ENCODE peak calls at places on chromosomes 2 and 18, in nine cellular contexts. One of them, this sample, is unnamed.

GRCh38 chr18:73235921-73236320 is 368.1 kb upstream of the NETO1 start:
- DNase-seq in OCI-LY7: no peak
- DNase-seq in GM06990: no peak
- DNase-seq in hepatocyte: no peak
- DNase-seq in GM13977: no peak
- DNase-seq in CD8-positive, alpha-beta T cell: no peak
- DNase-seq in astrocyte: peak
- DNase-seq in transverse colon: no peak
- DNase-seq in mucosa of descending colon: no peak
- DNase-seq in this sample: no peak

GRCh38 chr2:120619579-120619978 is 116.1 kb upstream of the GLI2 start:
- DNase-seq in OCI-LY7: no peak
- DNase-seq in GM06990: no peak
- DNase-seq in hepatocyte: no peak
- DNase-seq in GM13977: no peak
- DNase-seq in CD8-positive, alpha-beta T cell: no peak
- DNase-seq in astrocyte: no peak
- DNase-seq in transverse colon: no peak
- DNase-seq in mucosa of descending colon: no peak
- DNase-seq in this sample: no peak

GRCh38 chr18:38406625-38407024 is 841.0 kb upstream of the CELF4 start:
- DNase-seq in OCI-LY7: no peak
- DNase-seq in GM06990: no peak
- DNase-seq in hepatocyte: no peak
- DNase-seq in GM13977: no peak
- DNase-seq in CD8-positive, alpha-beta T cell: no peak
- DNase-seq in astrocyte: no peak
- DNase-seq in transverse colon: no peak
- DNase-seq in mucosa of descending colon: no peak
- DNase-seq in this sample: no peak

GRCh38 chr2:62705859-62706720 is 577 bp downstream of the EHBP1 start:
- DNase-seq in OCI-LY7: peak
- DNase-seq in GM06990: no peak
- DNase-seq in hepatocyte: peak
- DNase-seq in GM13977: no peak
- DNase-seq in CD8-positive, alpha-beta T cell: no peak
- DNase-seq in astrocyte: peak
- DNase-seq in transverse colon: peak
- DNase-seq in mucosa of descending colon: peak
- DNase-seq in this sample: peak

GRCh38 chr18:1663879-1664705 is 759.4 kb downstream of the ADCYAP1 start:
- DNase-seq in OCI-LY7: peak
- DNase-seq in GM06990: no peak
- DNase-seq in hepatocyte: peak
- DNase-seq in GM13977: peak
- DNase-seq in CD8-positive, alpha-beta T cell: no peak
- DNase-seq in astrocyte: peak
- DNase-seq in transverse colon: peak
- DNase-seq in mucosa of descending colon: peak
- DNase-seq in this sample: peak

GRCh38 chr2:188969236-188970032 is 4.7 kb upstream of the COL3A1 start:
- DNase-seq in OCI-LY7: no peak
- DNase-seq in GM06990: no peak
- DNase-seq in hepatocyte: no peak
- DNase-seq in GM13977: no peak
- DNase-seq in CD8-positive, alpha-beta T cell: no peak
- DNase-seq in astrocyte: peak
- DNase-seq in transverse colon: no peak
- DNase-seq in mucosa of descending colon: no peak
- DNase-seq in this sample: peak

GRCh38 chr2:1231664-1232063 is 181.6 kb upstream of the TPO start:
- DNase-seq in OCI-LY7: no peak
- DNase-seq in GM06990: no peak
- DNase-seq in hepatocyte: peak
- DNase-seq in GM13977: no peak
- DNase-seq in CD8-positive, alpha-beta T cell: no peak
- DNase-seq in astrocyte: no peak
- DNase-seq in transverse colon: no peak
- DNase-seq in mucosa of descending colon: no peak
- DNase-seq in this sample: no peak

GRCh38 chr2:170745263-170745662 is 24.9 kb upstream of the ERICH2 start:
- DNase-seq in OCI-LY7: no peak
- DNase-seq in GM06990: no peak
- DNase-seq in hepatocyte: no peak
- DNase-seq in GM13977: no peak
- DNase-seq in CD8-positive, alpha-beta T cell: no peak
- DNase-seq in astrocyte: no peak
- DNase-seq in transverse colon: no peak
- DNase-seq in mucosa of descending colon: no peak
- DNase-seq in this sample: no peak

GRCh38 chr2:133523406-133523805 is 44.9 kb downstream of the NCKAP5 start:
- DNase-seq in OCI-LY7: no peak
- DNase-seq in GM06990: no peak
- DNase-seq in hepatocyte: no peak
- DNase-seq in GM13977: no peak
- DNase-seq in CD8-positive, alpha-beta T cell: no peak
- DNase-seq in astrocyte: no peak
- DNase-seq in transverse colon: no peak
- DNase-seq in mucosa of descending colon: no peak
- DNase-seq in this sample: no peak

GRCh38 chr2:240426797-240427721 is 8.4 kb upstream of the GPC1 start:
- DNase-seq in OCI-LY7: no peak
- DNase-seq in GM06990: no peak
- DNase-seq in hepatocyte: peak
- DNase-seq in GM13977: no peak
- DNase-seq in CD8-positive, alpha-beta T cell: no peak
- DNase-seq in astrocyte: peak
- DNase-seq in transverse colon: no peak
- DNase-seq in mucosa of descending colon: no peak
- DNase-seq in this sample: peak

GRCh38 chr2:16407358-16407757 is 258.3 kb downstream of the CYRIA start:
- DNase-seq in OCI-LY7: no peak
- DNase-seq in GM06990: no peak
- DNase-seq in hepatocyte: no peak
- DNase-seq in GM13977: no peak
- DNase-seq in CD8-positive, alpha-beta T cell: no peak
- DNase-seq in astrocyte: no peak
- DNase-seq in transverse colon: no peak
- DNase-seq in mucosa of descending colon: no peak
- DNase-seq in this sample: no peak

GRCh38 chr2:57515366-57515765 is 531.2 kb upstream of the VRK2 start:
- DNase-seq in OCI-LY7: no peak
- DNase-seq in GM06990: no peak
- DNase-seq in hepatocyte: no peak
- DNase-seq in GM13977: no peak
- DNase-seq in CD8-positive, alpha-beta T cell: no peak
- DNase-seq in astrocyte: no peak
- DNase-seq in transverse colon: no peak
- DNase-seq in mucosa of descending colon: no peak
- DNase-seq in this sample: no peak

GRCh38 chr2:127563458-127564428 is 28.3 kb downstream of the MYO7B start:
- DNase-seq in OCI-LY7: no peak
- DNase-seq in GM06990: peak
- DNase-seq in hepatocyte: no peak
- DNase-seq in GM13977: peak
- DNase-seq in CD8-positive, alpha-beta T cell: no peak
- DNase-seq in astrocyte: no peak
- DNase-seq in transverse colon: no peak
- DNase-seq in mucosa of descending colon: no peak
- DNase-seq in this sample: no peak

GRCh38 chr2:223247136-223247535 is 195.1 kb downstream of the KCNE4 start:
- DNase-seq in OCI-LY7: peak
- DNase-seq in GM06990: no peak
- DNase-seq in hepatocyte: no peak
- DNase-seq in GM13977: no peak
- DNase-seq in CD8-positive, alpha-beta T cell: no peak
- DNase-seq in astrocyte: peak
- DNase-seq in transverse colon: no peak
- DNase-seq in mucosa of descending colon: no peak
- DNase-seq in this sample: peak

GRCh38 chr2:128555433-128555832 is 236.8 kb upstream of the HS6ST1 start:
- DNase-seq in OCI-LY7: no peak
- DNase-seq in GM06990: no peak
- DNase-seq in hepatocyte: no peak
- DNase-seq in GM13977: no peak
- DNase-seq in CD8-positive, alpha-beta T cell: no peak
- DNase-seq in astrocyte: no peak
- DNase-seq in transverse colon: no peak
- DNase-seq in mucosa of descending colon: no peak
- DNase-seq in this sample: no peak

DNA sequence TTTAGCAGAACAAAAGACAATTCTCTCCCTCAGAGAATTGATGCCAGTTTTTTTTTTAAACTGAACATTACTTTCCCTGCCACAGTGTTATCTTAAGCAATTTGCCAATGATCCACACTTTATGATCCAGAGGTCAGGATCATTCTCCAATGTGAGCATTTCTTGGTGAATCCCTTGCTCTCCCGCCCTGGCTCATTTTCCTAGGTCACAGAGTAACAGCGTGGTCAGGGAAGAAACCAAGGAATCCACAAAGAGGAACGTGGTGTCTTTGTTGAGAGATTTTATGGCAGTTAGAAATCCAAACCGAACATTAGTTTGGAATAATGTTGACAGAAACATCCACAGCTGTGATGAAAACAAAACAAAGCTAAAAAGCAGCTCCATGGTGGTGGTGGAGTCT is 250.3 kb downstream of the TTC32 start:
- DNase-seq in OCI-LY7: no peak
- DNase-seq in GM06990: no peak
- DNase-seq in hepatocyte: no peak
- DNase-seq in GM13977: no peak
- DNase-seq in CD8-positive, alpha-beta T cell: no peak
- DNase-seq in astrocyte: no peak
- DNase-seq in transverse colon: no peak
- DNase-seq in mucosa of descending colon: no peak
- DNase-seq in this sample: no peak
- TF ChIP-seq CTCF in OCI-LY7: no peak
- TF ChIP-seq CTCF in GM06990: no peak
- TF ChIP-seq CTCF in hepatocyte: no peak
- TF ChIP-seq CTCF in GM13977: no peak
- TF ChIP-seq CTCF in CD8-positive, alpha-beta T cell: no peak
- TF ChIP-seq CTCF in astrocyte: no peak
- TF ChIP-seq CTCF in transverse colon: no peak
- TF ChIP-seq CTCF in mucosa of descending colon: no peak
- TF ChIP-seq CTCF in this sample: no peak

GRCh38 chr2:12498286-12498685 is 218.4 kb upstream of the TRIB2 start:
- DNase-seq in OCI-LY7: no peak
- DNase-seq in GM06990: no peak
- DNase-seq in hepatocyte: no peak
- DNase-seq in GM13977: no peak
- DNase-seq in CD8-positive, alpha-beta T cell: no peak
- DNase-seq in astrocyte: no peak
- DNase-seq in transverse colon: no peak
- DNase-seq in mucosa of descending colon: no peak
- DNase-seq in this sample: no peak
- TF ChIP-seq CTCF in OCI-LY7: no peak
- TF ChIP-seq CTCF in GM06990: no peak
- TF ChIP-seq CTCF in hepatocyte: no peak
- TF ChIP-seq CTCF in GM13977: no peak
- TF ChIP-seq CTCF in CD8-positive, alpha-beta T cell: no peak
- TF ChIP-seq CTCF in astrocyte: no peak
- TF ChIP-seq CTCF in transverse colon: no peak
- TF ChIP-seq CTCF in mucosa of descending colon: no peak
- TF ChIP-seq CTCF in this sample: no peak

GRCh38 chr2:27092696-27093429 is 6.3 kb downstream of the KHK start:
- DNase-seq in OCI-LY7: no peak
- DNase-seq in GM06990: no peak
- DNase-seq in hepatocyte: peak
- DNase-seq in GM13977: no peak
- DNase-seq in CD8-positive, alpha-beta T cell: no peak
- DNase-seq in astrocyte: no peak
- DNase-seq in transverse colon: no peak
- DNase-seq in mucosa of descending colon: peak
- DNase-seq in this sample: no peak
- TF ChIP-seq CTCF in OCI-LY7: no peak
- TF ChIP-seq CTCF in GM06990: no peak
- TF ChIP-seq CTCF in hepatocyte: no peak
- TF ChIP-seq CTCF in GM13977: no peak
- TF ChIP-seq CTCF in CD8-positive, alpha-beta T cell: no peak
- TF ChIP-seq CTCF in astrocyte: no peak
- TF ChIP-seq CTCF in transverse colon: no peak
- TF ChIP-seq CTCF in mucosa of descending colon: no peak
- TF ChIP-seq CTCF in this sample: no peak

GRCh38 chr2:157182204-157182709 is 75.2 kb upstream of the GALNT5 start:
- DNase-seq in OCI-LY7: no peak
- DNase-seq in GM06990: no peak
- DNase-seq in hepatocyte: no peak
- DNase-seq in GM13977: no peak
- DNase-seq in CD8-positive, alpha-beta T cell: no peak
- DNase-seq in astrocyte: peak
- DNase-seq in transverse colon: no peak
- DNase-seq in mucosa of descending colon: no peak
- DNase-seq in this sample: peak

GRCh38 chr2:157190151-157190550 is 67.4 kb upstream of the GALNT5 start:
- DNase-seq in OCI-LY7: no peak
- DNase-seq in GM06990: no peak
- DNase-seq in hepatocyte: no peak
- DNase-seq in GM13977: no peak
- DNase-seq in CD8-positive, alpha-beta T cell: no peak
- DNase-seq in astrocyte: peak
- DNase-seq in transverse colon: no peak
- DNase-seq in mucosa of descending colon: no peak
- DNase-seq in this sample: peak

GRCh38 chr2:157184161-157184910 is 73.2 kb upstream of the GALNT5 start:
- DNase-seq in OCI-LY7: no peak
- DNase-seq in GM06990: no peak
- DNase-seq in hepatocyte: no peak
- DNase-seq in GM13977: no peak
- DNase-seq in CD8-positive, alpha-beta T cell: no peak
- DNase-seq in astrocyte: peak
- DNase-seq in transverse colon: no peak
- DNase-seq in mucosa of descending colon: no peak
- DNase-seq in this sample: no peak

GRCh38 chr2:157182834-157183396 is 74.6 kb upstream of the GALNT5 start:
- DNase-seq in OCI-LY7: no peak
- DNase-seq in GM06990: no peak
- DNase-seq in hepatocyte: no peak
- DNase-seq in GM13977: no peak
- DNase-seq in CD8-positive, alpha-beta T cell: no peak
- DNase-seq in astrocyte: peak
- DNase-seq in transverse colon: no peak
- DNase-seq in mucosa of descending colon: no peak
- DNase-seq in this sample: peak

DNA sequence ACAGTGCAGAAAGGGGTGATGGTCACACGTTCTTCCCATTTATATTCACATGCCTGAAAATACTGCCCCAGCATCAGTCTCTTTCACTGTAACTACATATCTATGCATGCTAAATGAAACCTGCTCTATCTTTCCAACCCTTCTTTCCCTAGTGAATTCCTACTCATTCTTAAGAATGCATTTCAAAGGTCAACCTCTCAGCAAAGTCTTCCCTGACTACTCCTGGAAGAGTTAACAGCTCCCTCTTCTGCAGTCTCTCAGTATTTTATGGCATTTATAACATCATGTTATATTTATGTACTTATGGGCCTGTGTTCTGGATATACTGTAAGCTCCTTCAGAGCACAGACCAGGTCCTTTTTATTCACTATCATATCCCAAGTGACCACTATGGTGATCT is 71.7 kb upstream of the GALNT5 start:
- DNase-seq in OCI-LY7: no peak
- DNase-seq in GM06990: no peak
- DNase-seq in hepatocyte: peak
- DNase-seq in GM13977: no peak
- DNase-seq in CD8-positive, alpha-beta T cell: no peak
- DNase-seq in astrocyte: peak
- DNase-seq in transverse colon: no peak
- DNase-seq in mucosa of descending colon: no peak
- DNase-seq in this sample: peak
- TF ChIP-seq CTCF in OCI-LY7: no peak
- TF ChIP-seq CTCF in GM06990: no peak
- TF ChIP-seq CTCF in hepatocyte: peak
- TF ChIP-seq CTCF in GM13977: no peak
- TF ChIP-seq CTCF in CD8-positive, alpha-beta T cell: no peak
- TF ChIP-seq CTCF in astrocyte: no peak
- TF ChIP-seq CTCF in transverse colon: no peak
- TF ChIP-seq CTCF in mucosa of descending colon: no peak
- TF ChIP-seq CTCF in this sample: peak